ENCODE peak calls at places on chromosomes 16 and 17, in five cellular contexts. One of them, this sample, is unnamed. For H3K4me1, the result is how much of the 10 kb centered on the place peaks cover.

GRCh38 chr17:1829189-1829578 is 518 bp downstream of the SMYD4 start:
- DNase-seq in CD8-positive, alpha-beta memory T cell: no peak
- DNase-seq in psoas muscle: peak
- DNase-seq in cardiac muscle cell: no peak
- DNase-seq in ovary: no peak
- DNase-seq in this sample: no peak

GRCh38 chr17:60989439-60989838 is 311.8 kb downstream of the BCAS3 start:
- DNase-seq in CD8-positive, alpha-beta memory T cell: no peak
- DNase-seq in psoas muscle: no peak
- DNase-seq in cardiac muscle cell: no peak
- DNase-seq in ovary: no peak
- DNase-seq in this sample: no peak

GRCh38 chr16:50300942-50301625 is 34.7 kb downstream of the ADCY7 start:
- DNase-seq in CD8-positive, alpha-beta memory T cell: no peak
- DNase-seq in psoas muscle: no peak
- DNase-seq in cardiac muscle cell: no peak
- DNase-seq in ovary: no peak
- DNase-seq in this sample: peak

GRCh38 chr17:81391964-81392908 is 3.0 kb upstream of the BAHCC1 start:
- DNase-seq in CD8-positive, alpha-beta memory T cell: no peak
- DNase-seq in psoas muscle: peak
- DNase-seq in cardiac muscle cell: peak
- DNase-seq in ovary: peak
- DNase-seq in this sample: no peak

GRCh38 chr16:56789360-56789759 is 59.4 kb downstream of the NUP93 start:
- DNase-seq in CD8-positive, alpha-beta memory T cell: no peak
- DNase-seq in psoas muscle: no peak
- DNase-seq in cardiac muscle cell: peak
- DNase-seq in ovary: no peak
- DNase-seq in this sample: peak

GRCh38 chr16:23996258-23996955 is 160.6 kb downstream of the PRKCB start:
- DNase-seq in CD8-positive, alpha-beta memory T cell: no peak
- DNase-seq in psoas muscle: no peak
- DNase-seq in cardiac muscle cell: no peak
- DNase-seq in ovary: no peak
- DNase-seq in this sample: no peak

GRCh38 chr17:32266389-32267269 is 997 bp downstream of the RHBDL3 start:
- DNase-seq in CD8-positive, alpha-beta memory T cell: peak
- DNase-seq in psoas muscle: no peak
- DNase-seq in cardiac muscle cell: peak
- DNase-seq in ovary: peak
- DNase-seq in this sample: no peak

GRCh38 chr16:57642368-57643135 is 14.1 kb downstream of the ADGRG1 start:
- DNase-seq in CD8-positive, alpha-beta memory T cell: no peak
- DNase-seq in psoas muscle: no peak
- DNase-seq in cardiac muscle cell: no peak
- DNase-seq in ovary: no peak
- DNase-seq in this sample: no peak

GRCh38 chr17:72456026-72456569 is 335.3 kb downstream of the SOX9 start:
- DNase-seq in CD8-positive, alpha-beta memory T cell: no peak
- DNase-seq in psoas muscle: no peak
- DNase-seq in cardiac muscle cell: no peak
- DNase-seq in ovary: no peak
- DNase-seq in this sample: no peak

GRCh38 chr17:18008496-18009268 is 30.3 kb downstream of the ATPAF2 start:
- DNase-seq in CD8-positive, alpha-beta memory T cell: no peak
- DNase-seq in psoas muscle: no peak
- DNase-seq in cardiac muscle cell: no peak
- DNase-seq in ovary: no peak
- DNase-seq in this sample: no peak

GRCh38 chr17:2964370-2964769 is 99.0 kb downstream of the OR1D5 start:
- DNase-seq in CD8-positive, alpha-beta memory T cell: no peak
- DNase-seq in psoas muscle: no peak
- DNase-seq in cardiac muscle cell: no peak
- DNase-seq in ovary: no peak
- DNase-seq in this sample: no peak

GRCh38 chr16:84055366-84055765 is 12.8 kb upstream of the SLC38A8 start:
- DNase-seq in CD8-positive, alpha-beta memory T cell: no peak
- DNase-seq in psoas muscle: no peak
- DNase-seq in cardiac muscle cell: no peak
- DNase-seq in ovary: no peak
- DNase-seq in this sample: no peak

GRCh38 chr16:24668481-24669001 is 60.9 kb upstream of the TNRC6A start:
- DNase-seq in CD8-positive, alpha-beta memory T cell: no peak
- DNase-seq in psoas muscle: peak
- DNase-seq in cardiac muscle cell: no peak
- DNase-seq in ovary: no peak
- DNase-seq in this sample: no peak

GRCh38 chr17:69179227-69179952 is 37.7 kb upstream of the ABCA6 start:
- DNase-seq in CD8-positive, alpha-beta memory T cell: no peak
- DNase-seq in psoas muscle: no peak
- DNase-seq in cardiac muscle cell: no peak
- DNase-seq in ovary: no peak
- DNase-seq in this sample: no peak

GRCh38 chr16:11949527-11949926 is 7.7 kb upstream of the NPIPB2 start:
- DNase-seq in CD8-positive, alpha-beta memory T cell: no peak
- DNase-seq in psoas muscle: no peak
- DNase-seq in cardiac muscle cell: peak
- DNase-seq in ovary: no peak
- DNase-seq in this sample: peak

GRCh38 chr16:85834741-85835140 is 35.2 kb downstream of the COX4I1 start:
- DNase-seq in CD8-positive, alpha-beta memory T cell: no peak
- DNase-seq in psoas muscle: no peak
- DNase-seq in cardiac muscle cell: no peak
- DNase-seq in ovary: no peak
- DNase-seq in this sample: no peak

GRCh38 chr17:60457148-60457547 is 34.9 kb downstream of the CHCT1 start:
- DNase-seq in CD8-positive, alpha-beta memory T cell: no peak
- DNase-seq in psoas muscle: no peak
- DNase-seq in cardiac muscle cell: no peak
- DNase-seq in ovary: no peak
- DNase-seq in this sample: no peak

DNA sequence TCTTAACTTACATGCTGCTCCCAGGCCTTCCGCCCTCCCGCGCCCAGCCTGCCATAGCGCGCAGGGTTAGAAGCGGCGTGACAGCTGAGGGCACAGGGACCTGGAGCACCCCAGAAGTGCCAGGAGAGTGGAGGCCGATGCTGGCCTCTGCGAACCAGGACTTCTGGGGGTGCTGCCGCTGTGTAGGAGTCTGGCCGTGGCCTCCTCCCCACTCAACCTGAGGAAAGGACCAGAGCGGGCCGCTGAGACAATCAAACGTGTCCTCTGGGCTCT is 1.9 kb upstream of the TMEM204 start:
- DNase-seq in CD8-positive, alpha-beta memory T cell: no peak
- DNase-seq in psoas muscle: no peak
- DNase-seq in cardiac muscle cell: no peak
- DNase-seq in ovary: no peak
- DNase-seq in this sample: no peak
- H3K27ac ChIP-seq in CD8-positive, alpha-beta memory T cell: no peak
- H3K27ac ChIP-seq in psoas muscle: peak
- H3K27ac ChIP-seq in cardiac muscle cell: no peak
- H3K27ac ChIP-seq in ovary: peak
- H3K27ac ChIP-seq in this sample: peak

DNA sequence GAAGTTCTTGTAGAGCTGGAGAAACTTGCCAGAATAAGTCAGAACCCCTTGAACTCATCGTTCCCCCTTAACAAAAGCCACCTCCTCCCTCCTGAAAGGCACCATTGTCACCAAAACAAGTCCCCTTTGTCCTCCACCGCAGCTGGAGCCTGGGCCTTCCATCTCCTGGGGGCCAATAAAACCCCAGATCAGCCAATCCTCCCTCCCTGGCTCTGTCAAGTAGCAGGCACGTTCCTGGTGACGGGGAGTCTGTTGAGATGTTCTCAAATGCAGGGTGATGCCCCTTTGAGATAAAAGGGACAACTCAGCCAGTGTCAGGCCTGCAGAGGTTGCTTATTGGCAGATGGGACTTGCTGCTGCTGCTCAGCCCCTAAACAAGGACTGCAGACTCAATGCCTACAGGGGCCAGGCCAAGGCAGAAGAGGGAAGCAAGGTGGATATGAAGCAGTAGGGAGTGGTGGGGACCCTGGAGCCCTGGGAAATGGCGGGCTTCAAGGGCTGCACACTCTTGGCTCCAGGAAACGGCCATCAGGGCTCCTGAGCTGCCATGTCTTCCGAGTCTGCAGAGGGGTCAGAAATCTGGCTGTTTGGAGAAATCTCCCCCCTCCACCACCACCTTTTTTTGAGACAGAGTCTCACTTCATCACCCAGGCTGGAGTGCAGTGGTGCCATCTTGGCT is 169.0 kb downstream of the KATNIP start:
- DNase-seq in CD8-positive, alpha-beta memory T cell: no peak
- DNase-seq in psoas muscle: no peak
- DNase-seq in cardiac muscle cell: no peak
- DNase-seq in ovary: no peak
- DNase-seq in this sample: peak
- H3K4me1 ChIP-seq in CD8-positive, alpha-beta memory T cell: under half
- H3K4me1 ChIP-seq in psoas muscle: under half
- H3K4me1 ChIP-seq in cardiac muscle cell: under half
- H3K4me1 ChIP-seq in ovary: under half
- H3K4me1 ChIP-seq in this sample: under half

GRCh38 chr16:9680021-9680655 is 502.1 kb downstream of the GRIN2A start:
- DNase-seq in CD8-positive, alpha-beta memory T cell: no peak
- DNase-seq in psoas muscle: no peak
- DNase-seq in cardiac muscle cell: peak
- DNase-seq in ovary: no peak
- DNase-seq in this sample: no peak

GRCh38 chr16:9682320-9682719 is 499.9 kb downstream of the GRIN2A start:
- DNase-seq in CD8-positive, alpha-beta memory T cell: no peak
- DNase-seq in psoas muscle: no peak
- DNase-seq in cardiac muscle cell: no peak
- DNase-seq in ovary: no peak
- DNase-seq in this sample: no peak

GRCh38 chr16:9680968-9681367 is 501.3 kb downstream of the GRIN2A start:
- DNase-seq in CD8-positive, alpha-beta memory T cell: no peak
- DNase-seq in psoas muscle: no peak
- DNase-seq in cardiac muscle cell: no peak
- DNase-seq in ovary: no peak
- DNase-seq in this sample: no peak

GRCh38 chr16:9681556-9681955 is 500.7 kb downstream of the GRIN2A start:
- DNase-seq in CD8-positive, alpha-beta memory T cell: no peak
- DNase-seq in psoas muscle: no peak
- DNase-seq in cardiac muscle cell: peak
- DNase-seq in ovary: no peak
- DNase-seq in this sample: no peak

GRCh38 chr16:9683677-9684076 is 498.6 kb downstream of the GRIN2A start:
- DNase-seq in CD8-positive, alpha-beta memory T cell: no peak
- DNase-seq in psoas muscle: no peak
- DNase-seq in cardiac muscle cell: no peak
- DNase-seq in ovary: no peak
- DNase-seq in this sample: no peak
- H3K27ac ChIP-seq in CD8-positive, alpha-beta memory T cell: no peak
- H3K27ac ChIP-seq in psoas muscle: no peak
- H3K27ac ChIP-seq in cardiac muscle cell: no peak
- H3K27ac ChIP-seq in ovary: no peak
- H3K27ac ChIP-seq in this sample: no peak

GRCh38 chr17:83202002-83203000 is 122.9 kb downstream of the METRNL start:
- DNase-seq in CD8-positive, alpha-beta memory T cell: no peak
- DNase-seq in psoas muscle: no peak
- DNase-seq in cardiac muscle cell: no peak
- DNase-seq in ovary: peak
- DNase-seq in this sample: no peak
- H3K4me1 ChIP-seq in CD8-positive, alpha-beta memory T cell: under half
- H3K4me1 ChIP-seq in psoas muscle: under half
- H3K4me1 ChIP-seq in cardiac muscle cell: under half
- H3K4me1 ChIP-seq in ovary: under half
- H3K4me1 ChIP-seq in this sample: under half

This sample was measured in heart left ventricle.